ENCODE peak calls at places on chromosomes 11 and 22, in seven cellular contexts. S is MM.1S, X is astrocyte, D is kidney, J is HCT116, K is PC-3, O is neuronal stem cell. F is an unnamed sample.

GRCh38 chr22:49057910-49058309 is 769.8 kb downstream of the BRD1 start:
- DNase-seq in X (no peak), J (no peak), S (no peak), K (no peak), O (no peak), D (no peak), F (no peak)

GRCh38 chr11:127862406-127862805 is 725.0 kb downstream of the ETS1 start:
- DNase-seq in X (no peak), O (no peak), K (peak), J (no peak), D (no peak), S (no peak), F (peak)

GRCh38 chr22:48075604-48076400 is 1313.4 kb downstream of the TBC1D22A start:
- DNase-seq in S (no peak), O (no peak), K (no peak), X (no peak), D (peak), J (no peak), F (no peak)

GRCh38 chr11:115437902-115438575 is 66.2 kb downstream of the CADM1 start:
- DNase-seq in J (no peak), D (no peak), S (no peak), O (no peak), K (no peak), X (no peak), F (no peak)

GRCh38 chr11:29809121-29809520 is 207.7 kb downstream of the KCNA4 start:
- DNase-seq in O (no peak), D (no peak), X (no peak), K (no peak), J (no peak), S (peak), F (no peak)

GRCh38 chr11:94934362-94934761 is 39.0 kb downstream of the CWC15 start:
- DNase-seq in J (no peak), K (no peak), O (no peak), X (peak), S (no peak), D (no peak), F (no peak)

GRCh38 chr11:118180300-118180703 is 3.9 kb upstream of the SCN2B start:
- DNase-seq in J (peak), O (peak), S (no peak), D (no peak), K (no peak), X (peak), F (no peak)

GRCh38 chr11:106391771-106392412 is 314.4 kb downstream of the AASDHPPT start:
- DNase-seq in S (no peak), J (no peak), K (peak), D (no peak), X (peak), O (no peak), F (peak)

GRCh38 chr22:17982572-17983141 is 41.7 kb downstream of the MICAL3 start:
- DNase-seq in S (no peak), X (no peak), D (no peak), O (no peak), J (no peak), K (no peak), F (no peak)

GRCh38 chr11:45252134-45252856 is 33.8 kb downstream of the SYT13 start:
- DNase-seq in O (peak), D (no peak), J (peak), K (peak), X (peak), S (peak), F (peak)

GRCh38 chr11:9859491-9860305 is 195.8 kb downstream of the SWAP70 start:
- DNase-seq in X (peak), S (no peak), K (no peak), D (no peak), O (no peak), J (no peak), F (no peak)

GRCh38 chr11:36233226-36233625 is 56.0 kb downstream of the COMMD9 start:
- DNase-seq in D (no peak), J (no peak), S (no peak), X (peak), O (no peak), K (no peak), F (no peak)

GRCh38 chr11:19670030-19670761 is 42.4 kb upstream of the NAV2 start:
- DNase-seq in X (peak), D (no peak), O (no peak), K (no peak), J (peak), S (no peak), F (no peak)

GRCh38 chr11:87359401-87359800 is 321.7 kb downstream of the TMEM135 start:
- DNase-seq in J (no peak), S (peak), X (no peak), D (no peak), O (no peak), K (peak), F (no peak)

GRCh38 chr22:30325065-30325720 is 1.5 kb downstream of the TBC1D10A start:
- DNase-seq in S (no peak), K (peak), O (no peak), X (peak), J (no peak), D (no peak), F (peak)

GRCh38 chr11:27317751-27318150 is 45.3 kb downstream of the CCDC34 start:
- DNase-seq in D (no peak), X (peak), J (peak), S (no peak), O (no peak), K (peak), F (no peak)

GRCh38 chr11:107996025-107996776 is 12.5 kb upstream of the CUL5 start:
- DNase-seq in O (no peak), K (no peak), S (no peak), X (no peak), D (no peak), J (no peak), F (no peak)

GRCh38 chr11:105456950-105457349 is 152.9 kb upstream of the GRIA4 start:
- DNase-seq in O (no peak), X (no peak), J (no peak), D (no peak), S (no peak), K (no peak), F (no peak)

GRCh38 chr11:44532809-44533208 is 32.7 kb upstream of the CD82 start:
- DNase-seq in J (no peak), K (no peak), D (no peak), X (no peak), O (no peak), S (no peak), F (no peak)

GRCh38 chr22:19429950-19430889 is 1.3 kb downstream of the HIRA start:
- DNase-seq in O (no peak), J (no peak), S (peak), D (no peak), X (peak), K (peak), F (no peak)

GRCh38 chr11:33376331-33377099 is 119.3 kb downstream of the HIPK3 start:
- DNase-seq in D (peak), S (peak), K (no peak), J (no peak), O (peak), X (peak), F (no peak)

GRCh38 chr11:35413568-35413967 is 5.8 kb downstream of the SLC1A2 start:
- DNase-seq in D (no peak), K (no peak), J (no peak), S (no peak), X (no peak), O (no peak), F (no peak)

GRCh38 chr11:57244911-57245310 is 7.9 kb upstream of the APLNR start:
- DNase-seq in S (no peak), D (no peak), J (no peak), K (no peak), X (no peak), O (no peak), F (no peak)

GRCh38 chr22:18976197-18976751 is 40.2 kb upstream of the PRODH start:
- DNase-seq in S (no peak), K (no peak), O (no peak), X (no peak), J (no peak), D (peak), F (no peak)

GRCh38 chr22:30572840-30573593 is 1.4 kb downstream of the GAL3ST1 start:
- DNase-seq in O (no peak), S (no peak), X (no peak), J (no peak), D (peak), K (no peak), F (no peak)

GRCh38 chr22:27241430-27242110 is 560.0 kb downstream of the MN1 start:
- DNase-seq in X (no peak), K (no peak), S (no peak), O (no peak), J (no peak), D (peak), F (no peak)

GRCh38 chr11:106231591-106231990 is 154.1 kb downstream of the AASDHPPT start:
- DNase-seq in J (no peak), X (peak), K (peak), D (no peak), S (no peak), O (no peak), F (peak)

GRCh38 chr11:23413057-23413456 is 552.8 kb upstream of the CCDC179 start:
- DNase-seq in X (peak), O (no peak), D (no peak), K (peak), S (no peak), J (no peak), F (no peak)

GRCh38 chr11:114156131-114156581 is 96.6 kb downstream of the ZBTB16 start:
- DNase-seq in S (no peak), O (no peak), J (no peak), K (no peak), X (no peak), D (peak), F (no peak)

GRCh38 chr11:9015677-9016076 is 11.9 kb upstream of the NRIP3 start:
- DNase-seq in X (peak), K (peak), J (peak), S (peak), D (no peak), O (peak), F (peak)

GRCh38 chr11:116707250-116707649 is 65.5 kb downstream of the BUD13 start:
- DNase-seq in X (no peak), K (peak), O (no peak), D (no peak), J (no peak), S (no peak), F (peak)

GRCh38 chr22:24550028-24550901 is 4.7 kb downstream of the GUCD1 start:
- DNase-seq in D (peak), X (no peak), K (no peak), O (no peak), J (no peak), S (no peak), F (peak)

GRCh38 chr11:37184371-37184770 is 586.3 kb upstream of the RAG2 start:
- DNase-seq in O (no peak), D (no peak), J (no peak), X (no peak), S (no peak), K (no peak), F (no peak)

GRCh38 chr22:22945195-22945594 is 57.6 kb downstream of the IGLL5 start:
- DNase-seq in J (no peak), D (no peak), X (no peak), K (no peak), S (no peak), O (no peak), F (no peak)

GRCh38 chr11:117281159-117281558 is 10.0 kb upstream of the BACE1-AS start:
- DNase-seq in O (no peak), D (no peak), X (peak), J (peak), S (no peak), K (peak), F (peak)

GRCh38 chr22:35575116-35575748 is 34.6 kb downstream of the RASD2 start:
- DNase-seq in O (no peak), X (no peak), D (no peak), K (no peak), S (no peak), J (no peak), F (no peak)

GRCh38 chr11:129023968-129024676 is 81.5 kb upstream of the TP53AIP1 start:
- DNase-seq in S (peak), J (peak), X (peak), O (peak), D (peak), K (peak), F (peak)

GRCh38 chr22:45949921-45950320 is 27.0 kb downstream of the WNT7B start:
- DNase-seq in K (no peak), X (no peak), S (no peak), D (no peak), O (no peak), J (no peak), F (no peak)

GRCh38 chr22:45946805-45947600 is 30.0 kb downstream of the WNT7B start:
- DNase-seq in O (no peak), X (no peak), J (no peak), D (no peak), K (no peak), S (no peak), F (no peak)

GRCh38 chr22:45945621-45946020 is 31.3 kb downstream of the WNT7B start:
- DNase-seq in K (no peak), J (no peak), D (no peak), O (no peak), X (no peak), S (no peak), F (no peak)

GRCh38 chr22:45949258-45949870 is 27.6 kb downstream of the WNT7B start:
- DNase-seq in J (no peak), S (no peak), X (no peak), D (no peak), O (no peak), K (no peak), F (no peak)

GRCh38 chr22:45948081-45948648 is 28.8 kb downstream of the WNT7B start:
- DNase-seq in X (no peak), D (no peak), S (no peak), K (no peak), O (no peak), J (no peak), F (no peak)
- H3K9ac ChIP-seq in X (no peak), D (no peak), S (no peak), K (no peak), O (no peak), J (no peak), F (no peak)

GRCh38 chr11:84289381-84289906 is 1003.3 kb upstream of the CCDC90B start:
- DNase-seq in S (peak), J (no peak), X (peak), D (no peak), O (no peak), K (peak), F (no peak)
- H3K9ac ChIP-seq in S (no peak), J (no peak), X (peak), D (no peak), O (no peak), K (no peak), F (no peak)

GRCh38 chr11:1572200-1573076 is at the start of gene DUSP8:
- DNase-seq in O (peak), X (peak), K (peak), J (peak), S (peak), D (peak), F (peak)
- H3K9ac ChIP-seq in O (peak), X (peak), K (peak), J (peak), S (peak), D (peak), F (peak)

GRCh38 chr11:69638941-69639681 is 1.8 kb upstream of the CCND1 start:
- DNase-seq in D (peak), K (peak), J (peak), X (peak), O (peak), S (peak), F (peak)

GRCh38 chr11:69636870-69637600 is 3.9 kb upstream of the CCND1 start:
- DNase-seq in D (peak), O (no peak), K (no peak), J (no peak), X (no peak), S (no peak), F (no peak)

GRCh38 chr11:69637956-69638871 is 2.7 kb upstream of the CCND1 start:
- DNase-seq in D (peak), S (no peak), K (peak), X (peak), O (peak), J (peak), F (peak)

GRCh38 chr11:69636512-69636866 is 4.5 kb upstream of the CCND1 start:
- DNase-seq in J (peak), K (peak), S (peak), O (peak), D (peak), X (peak), F (no peak)

DNA sequence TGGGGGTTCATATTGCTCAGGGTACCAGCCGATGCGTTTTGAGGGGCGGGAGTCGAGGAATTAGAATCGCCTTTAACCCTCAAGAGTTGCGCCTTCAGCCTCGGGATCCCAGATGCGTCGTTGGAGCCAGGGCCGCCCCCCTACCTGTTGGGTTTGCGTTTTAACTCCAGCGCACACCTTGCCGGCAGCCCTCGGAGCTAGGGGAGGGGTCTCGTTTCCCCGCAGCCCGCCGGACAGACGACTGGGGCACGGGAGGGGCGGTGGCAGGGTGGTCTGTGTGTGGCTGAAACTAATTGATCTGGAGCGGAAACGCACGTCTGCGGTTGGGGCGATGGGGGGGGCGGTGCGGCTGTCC is 3.4 kb upstream of the CCND1 start:
- DNase-seq in X (no peak), K (no peak), O (no peak), D (peak), S (no peak), J (no peak), F (no peak)
- H3K9ac ChIP-seq in X (peak), K (peak), O (peak), D (no peak), S (no peak), J (peak), F (no peak)

DNA sequence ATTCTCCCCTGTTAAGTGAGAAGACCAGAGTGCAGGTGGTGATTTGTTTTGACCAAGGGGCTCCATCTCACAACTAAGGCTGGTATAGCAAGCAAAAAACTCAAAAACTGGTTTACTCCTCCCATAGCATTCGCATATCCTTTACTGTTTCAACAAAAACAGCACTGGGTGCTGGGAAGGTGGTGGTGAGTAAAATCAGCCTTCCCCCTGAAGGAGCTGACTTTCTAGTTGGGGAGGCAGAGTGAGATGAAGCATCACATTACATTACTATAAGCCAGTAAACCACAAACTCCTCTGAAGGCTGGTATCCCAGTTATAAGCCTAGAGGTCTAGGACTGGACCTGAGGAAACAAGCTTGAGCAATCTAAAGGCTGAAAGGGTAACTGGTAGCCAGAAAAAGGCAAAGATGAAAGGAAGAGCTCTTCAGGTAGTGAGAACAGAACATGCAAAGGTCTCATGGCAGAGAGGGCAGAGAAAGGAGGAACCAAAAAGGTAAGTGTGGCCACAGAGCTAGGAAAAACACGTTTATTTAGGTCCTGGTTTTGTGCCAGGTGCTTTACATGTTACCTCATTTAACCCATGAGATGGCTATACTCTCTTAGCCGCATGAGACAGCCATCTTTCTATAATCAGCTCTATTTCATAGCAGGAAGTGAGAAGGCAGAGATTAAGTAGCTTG is 22.3 kb downstream of the TMEM123 start:
- DNase-seq in D (no peak), K (no peak), X (peak), O (no peak), S (peak), J (no peak), F (no peak)
- H3K9ac ChIP-seq in D (no peak), K (no peak), X (no peak), O (no peak), S (no peak), J (no peak), F (no peak)

GRCh38 chr22:50310209-50310722 is 2.8 kb upstream of the PLXNB2 start:
- DNase-seq in J (no peak), S (no peak), O (no peak), X (no peak), D (peak), K (no peak), F (peak)

GRCh38 chr22:50309601-50309991 is 2.1 kb upstream of the PLXNB2 start:
- DNase-seq in O (no peak), K (no peak), X (no peak), J (no peak), S (no peak), D (peak), F (no peak)

GRCh38 chr22:50307891-50308596 is 598 bp upstream of the PLXNB2 start:
- DNase-seq in X (no peak), K (no peak), D (peak), J (no peak), O (no peak), S (no peak), F (no peak)

GRCh38 chr22:50308597-50308935 is 1.1 kb upstream of the PLXNB2 start:
- DNase-seq in K (no peak), X (peak), J (no peak), D (peak), S (no peak), O (no peak), F (peak)

GRCh38 chr22:50308986-50309600 is 1.6 kb upstream of the PLXNB2 start:
- DNase-seq in S (no peak), K (no peak), O (no peak), D (no peak), X (no peak), J (no peak), F (no peak)
- H3K9ac ChIP-seq in S (peak), K (no peak), O (no peak), D (no peak), X (peak), J (no peak), F (no peak)

GRCh38 chr11:122095950-122096942 is 19.8 kb downstream of the BLID start:
- DNase-seq in K (peak), S (no peak), X (peak), J (no peak), D (no peak), O (no peak), F (no peak)

GRCh38 chr11:122098223-122098980 is 17.6 kb downstream of the BLID start:
- DNase-seq in S (no peak), J (no peak), X (no peak), K (peak), O (no peak), D (no peak), F (no peak)

GRCh38 chr11:122099345-122100045 is 16.5 kb downstream of the BLID start:
- DNase-seq in D (no peak), X (peak), O (no peak), J (no peak), S (no peak), K (no peak), F (no peak)

GRCh38 chr11:122100222-122101080 is 15.6 kb downstream of the BLID start:
- DNase-seq in S (no peak), J (no peak), X (peak), D (peak), O (no peak), K (no peak), F (no peak)

GRCh38 chr11:122097419-122098001 is 18.5 kb downstream of the BLID start:
- DNase-seq in K (no peak), X (peak), S (no peak), J (no peak), O (no peak), D (no peak), F (no peak)
- H3K9ac ChIP-seq in K (peak), X (peak), S (no peak), J (no peak), O (no peak), D (no peak), F (no peak)

DNA sequence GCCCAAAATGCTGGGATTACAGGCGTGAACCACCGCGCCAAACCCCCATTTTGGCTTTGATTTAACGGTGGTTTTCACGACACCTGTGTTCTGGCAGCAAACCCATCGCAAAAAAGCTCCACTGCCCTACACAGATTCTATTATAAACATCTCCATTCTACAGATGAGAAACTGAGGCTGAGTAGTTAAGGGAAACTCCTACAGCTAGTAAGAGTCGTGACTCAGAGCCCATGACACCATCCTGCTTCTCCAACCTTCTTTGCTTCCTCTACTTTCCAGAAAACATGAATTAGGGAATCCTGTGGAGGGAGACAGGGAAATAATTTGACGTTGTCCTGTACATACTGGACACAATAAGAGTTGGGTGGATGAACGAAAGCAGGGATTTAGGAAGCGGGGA is 429 bp upstream of the SNX15 start:
- DNase-seq in D (no peak), S (no peak), K (no peak), X (no peak), J (no peak), O (no peak), F (no peak)
- H3K9ac ChIP-seq in D (peak), S (peak), K (peak), X (peak), J (peak), O (no peak), F (no peak)